ENCODE peak calls at places on chromosomes 3 and 15, in five cellular contexts. J, Q, I, S and U are unnamed samples.

GRCh38 chr3:124878561-124879394 is 8.4 kb downstream of the ITGB5 start:
- DNase-seq in J (no peak), Q (peak; percentile 31), I (peak; percentile 80), S (no peak), U (peak; percentile 97)

GRCh38 chr15:64134322-64134829 is 17.2 kb upstream of the SNX22 start:
- DNase-seq in J (no peak), Q (peak; percentile 53), I (no peak), S (peak; percentile 66), U (no peak)

GRCh38 chr3:194773666-194774455 is 88.2 kb downstream of the FAM43A start:
- DNase-seq in J (no peak), Q (no peak), I (no peak), S (no peak), U (peak; percentile 53)

GRCh38 chr15:66294157-66294931 is 976 bp downstream of the DIS3L start:
- DNase-seq in J (peak; percentile 32), Q (no peak), I (peak; percentile 40), S (no peak), U (peak; percentile 65)

GRCh38 chr3:101574388-101575156 is 592 bp downstream of the PCNP start:
- DNase-seq in J (peak; percentile 51), Q (peak; percentile 56), I (peak; percentile 60), S (peak; percentile 50), U (peak; percentile 54)

GRCh38 chr3:45103334-45103733 is 42.8 kb downstream of the CDCP1 start:
- DNase-seq in J (no peak), Q (no peak), I (no peak), S (no peak), U (no peak)

GRCh38 chr3:158097141-158097540 is 9.1 kb downstream of the SHOX2 start:
- DNase-seq in J (no peak), Q (no peak), I (no peak), S (no peak), U (no peak)

GRCh38 chr3:128168830-128169229 is 15.5 kb downstream of the EEFSEC start:
- DNase-seq in J (no peak), Q (no peak), I (no peak), S (no peak), U (no peak)

GRCh38 chr15:100997442-100997841 is 78.3 kb downstream of the LRRK1 start:
- DNase-seq in J (no peak), Q (no peak), I (no peak), S (no peak), U (no peak)

GRCh38 chr15:78055923-78056713 is 21.4 kb downstream of the TBC1D2B start:
- DNase-seq in J (no peak), Q (no peak), I (peak; percentile 29), S (no peak), U (peak; percentile 82)
- H3K4me1 ChIP-seq in J (peaks cover 24% of the 10 kb centered on the region), Q (peaks cover 88% of the 10 kb centered on the region), I (peaks cover 33% of the 10 kb centered on the region), S (peaks cover 87% of the 10 kb centered on the region), U (peaks cover 25% of the 10 kb centered on the region)

GRCh38 chr3:65953301-65953812 is 85.4 kb downstream of the MAGI1 start:
- DNase-seq in J (peak; percentile 95), Q (no peak), I (peak; percentile 93), S (peak; percentile 93), U (peak; percentile 96)

GRCh38 chr3:65950340-65951326 is 88.1 kb downstream of the MAGI1 start:
- DNase-seq in J (peak; percentile 91), Q (no peak), I (no peak), S (no peak), U (no peak)

GRCh38 chr3:65953881-65954733 is 84.6 kb downstream of the MAGI1 start:
- DNase-seq in J (peak; percentile 20), Q (peak; percentile 26), I (peak; percentile 39), S (peak; percentile 91), U (peak; percentile 84)

GRCh38 chr3:65951836-65952505 is 86.7 kb downstream of the MAGI1 start:
- DNase-seq in J (no peak), Q (no peak), I (peak; percentile 6), S (no peak), U (no peak)

GRCh38 chr3:65952842-65953241 is 85.9 kb downstream of the MAGI1 start:
- DNase-seq in J (no peak), Q (no peak), I (no peak), S (no peak), U (no peak)
- H3K4me1 ChIP-seq in J (peaks cover 54% of the 10 kb centered on the region), Q (peaks cover 60% of the 10 kb centered on the region), I (peaks cover 64% of the 10 kb centered on the region), S (peaks cover 39% of the 10 kb centered on the region), U (peaks cover 14% of the 10 kb centered on the region)

GRCh38 chr15:38069506-38069905 is 135.1 kb downstream of the TMCO5A start:
- DNase-seq in J (no peak), Q (peak; percentile 23), I (peak; percentile 47), S (peak; percentile 47), U (peak; percentile 74)

GRCh38 chr15:38069001-38069400 is 134.6 kb downstream of the TMCO5A start:
- DNase-seq in J (no peak), Q (peak; percentile 37), I (peak; percentile 22), S (peak; percentile 29), U (peak; percentile 61)

GRCh38 chr15:38072007-38072506 is 137.6 kb downstream of the TMCO5A start:
- DNase-seq in J (peak; percentile 22), Q (no peak), I (no peak), S (no peak), U (no peak)

GRCh38 chr15:38071211-38071972 is 137.0 kb downstream of the TMCO5A start:
- DNase-seq in J (no peak), Q (no peak), I (no peak), S (peak; percentile 27), U (no peak)

GRCh38 chr15:38070778-38071177 is 136.3 kb downstream of the TMCO5A start:
- DNase-seq in J (no peak), Q (no peak), I (no peak), S (no peak), U (no peak)
- H3K4me1 ChIP-seq in J (peaks cover 30% of the 10 kb centered on the region), Q (peaks cover 57% of the 10 kb centered on the region), I (peaks cover 32% of the 10 kb centered on the region), S (peaks cover 37% of the 10 kb centered on the region), U (no peaks in the 10 kb centered on the region)

GRCh38 chr3:57015912-57016311 is 44.6 kb upstream of the SPATA12 start:
- DNase-seq in J (no peak), Q (no peak), I (no peak), S (no peak), U (no peak)
- H3K4me1 ChIP-seq in J (peaks cover 40% of the 10 kb centered on the region), Q (peaks cover 12% of the 10 kb centered on the region), I (peaks cover 32% of the 10 kb centered on the region), S (no peaks in the 10 kb centered on the region), U (no peaks in the 10 kb centered on the region)

DNA sequence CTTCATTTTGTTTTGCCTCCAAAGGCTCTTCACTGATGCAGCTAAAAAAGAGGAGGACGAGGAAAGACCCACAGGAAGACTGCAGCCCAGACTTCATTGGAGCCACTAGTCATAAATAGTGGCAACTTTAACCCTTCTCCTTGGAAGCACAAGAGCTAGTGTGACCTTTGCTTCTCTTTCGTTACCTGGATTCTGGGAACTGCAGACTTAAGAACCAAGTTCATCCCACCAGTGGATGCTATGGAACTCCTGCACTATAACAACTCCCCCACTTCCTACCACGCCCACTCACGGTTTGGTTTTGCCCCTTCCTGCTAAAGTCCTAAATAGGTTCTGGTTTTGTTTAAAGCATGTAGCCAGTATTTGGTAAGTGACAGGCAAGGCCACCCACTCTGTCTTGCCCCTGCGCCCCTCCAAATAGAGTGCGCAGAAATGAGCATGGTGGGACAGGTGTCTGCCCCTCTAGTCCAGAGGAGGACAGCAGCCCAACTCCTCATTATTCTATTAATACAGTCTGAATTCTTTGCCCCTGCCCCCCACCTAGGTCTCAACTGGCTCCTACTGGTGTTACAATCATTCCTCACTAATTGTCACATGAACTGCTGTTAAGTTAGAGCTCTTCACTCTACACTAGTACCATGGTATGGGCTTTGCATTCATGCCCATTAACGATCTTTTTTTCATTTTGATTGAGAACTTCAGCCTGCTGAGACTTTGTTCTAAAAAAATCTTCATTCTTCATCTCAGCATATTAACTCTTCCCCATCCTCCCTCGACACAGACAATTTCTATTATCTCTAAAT is 504.6 kb downstream of the FOXP1 start:
- DNase-seq in J (no peak), Q (no peak), I (no peak), S (no peak), U (peak; percentile 64)
- H3K4me1 ChIP-seq in J (peaks cover 20% of the 10 kb centered on the region), Q (peaks cover 35% of the 10 kb centered on the region), I (no peaks in the 10 kb centered on the region), S (peaks cover 43% of the 10 kb centered on the region), U (peaks cover 12% of the 10 kb centered on the region)